ENCODE peak calls at places on chromosome 11, in five cellular contexts. T is WTC11, Y is T-helper 1 cell, E is RWPE2, D is left colon. J is an unnamed sample.

GRCh38 chr11:78449866-78450265 is 32.2 kb upstream of the GAB2 start:
- DNase-seq in E (no peak), D (no peak), T (no peak), Y (no peak), J (no peak)

GRCh38 chr11:35180311-35181233 is 41.6 kb downstream of the CD44 start:
- DNase-seq in E (no peak), T (no peak), D (no peak), Y (no peak), J (no peak)

GRCh38 chr11:720642-721346 is 14.8 kb downstream of the EPS8L2 start:
- DNase-seq in D (peak; percentile 78), T (peak; percentile 87), Y (no peak), E (peak; percentile 73), J (peak; percentile 66)

GRCh38 chr11:117724104-117724503 is 72.9 kb downstream of the DSCAML1 start:
- DNase-seq in T (no peak), Y (no peak), E (no peak), D (no peak), J (no peak)

GRCh38 chr11:60959445-60959844 is 7.5 kb upstream of the SLC15A3 start:
- DNase-seq in T (no peak), D (no peak), E (no peak), Y (no peak), J (no peak)

GRCh38 chr11:45028921-45029680 is 78.4 kb upstream of the TP53I11 start:
- DNase-seq in D (no peak), T (no peak), E (no peak), Y (no peak), J (no peak)

GRCh38 chr11:4044971-4045646 is 49.5 kb upstream of the RRM1 start:
- DNase-seq in T (no peak), E (no peak), Y (no peak), D (no peak), J (no peak)

GRCh38 chr11:121534131-121535093 is 81.6 kb upstream of the SORL1-AS1 start:
- DNase-seq in T (no peak), E (no peak), Y (no peak), D (no peak), J (no peak)

GRCh38 chr11:133064152-133064877 is 468.0 kb downstream of the OPCML start:
- DNase-seq in T (peak; percentile 90), Y (no peak), D (peak; percentile 33), E (no peak), J (no peak)

GRCh38 chr11:29280452-29280851 is 736.4 kb downstream of the KCNA4 start:
- DNase-seq in E (no peak), T (no peak), Y (no peak), D (no peak), J (no peak)

GRCh38 chr11:111764621-111765020 is 1.6 kb downstream of the PPP2R1B start:
- DNase-seq in Y (no peak), T (no peak), E (no peak), D (no peak), J (no peak)

GRCh38 chr11:127217941-127218615 is 217.5 kb upstream of the KIRREL3 start:
- DNase-seq in E (no peak), Y (no peak), D (no peak), T (no peak), J (no peak)

GRCh38 chr11:121964591-121964990 is 151.4 kb downstream of the BLID start:
- DNase-seq in T (no peak), Y (no peak), D (no peak), E (peak; percentile 62), J (no peak)

GRCh38 chr11:31050061-31050790 is 319.3 kb downstream of the DCDC1 start:
- DNase-seq in Y (no peak), T (no peak), D (peak; percentile 27), E (no peak), J (no peak)

GRCh38 chr11:69971741-69972140 is 106.4 kb upstream of the ANO1 start:
- DNase-seq in E (no peak), T (no peak), Y (no peak), D (no peak), J (no peak)

GRCh38 chr11:61627831-61628753 is 47.2 kb upstream of the SYT7 start:
- DNase-seq in Y (no peak), E (no peak), D (peak; percentile 55), T (peak; percentile 87), J (peak; percentile 19)

J was measured in CD4-positive, CD25-positive, alpha-beta regulatory T cell.